ENCODE peak calls at places on chromosome 17, in six cellular contexts. One of them, this sample, is unnamed.

GRCh38 chr17:44820631-44821196 is 9.4 kb downstream of the GJC1 start:
- DNase-seq in uterus: no peak
- DNase-seq in progenitor cell of endocrine pancreas: no peak
- DNase-seq in lung: no peak
- DNase-seq in bronchial epithelial cell: peak
- DNase-seq in GM12865: no peak
- DNase-seq in this sample: no peak

GRCh38 chr17:45314761-45315549 is 1.9 kb downstream of the MAP3K14 start:
- DNase-seq in uterus: no peak
- DNase-seq in progenitor cell of endocrine pancreas: no peak
- DNase-seq in lung: no peak
- DNase-seq in bronchial epithelial cell: no peak
- DNase-seq in GM12865: peak
- DNase-seq in this sample: no peak

GRCh38 chr17:43434902-43435319 is 36.1 kb downstream of the ARL4D start:
- DNase-seq in uterus: no peak
- DNase-seq in progenitor cell of endocrine pancreas: no peak
- DNase-seq in lung: no peak
- DNase-seq in bronchial epithelial cell: peak
- DNase-seq in GM12865: no peak
- DNase-seq in this sample: no peak

GRCh38 chr17:8957721-8958120 is 7.8 kb downstream of the PIK3R5 start:
- DNase-seq in uterus: no peak
- DNase-seq in progenitor cell of endocrine pancreas: no peak
- DNase-seq in lung: no peak
- DNase-seq in bronchial epithelial cell: no peak
- DNase-seq in GM12865: no peak
- DNase-seq in this sample: no peak

GRCh38 chr17:56290486-56291118 is 137.3 kb downstream of the ANKFN1 start:
- DNase-seq in uterus: no peak
- DNase-seq in progenitor cell of endocrine pancreas: no peak
- DNase-seq in lung: no peak
- DNase-seq in bronchial epithelial cell: no peak
- DNase-seq in GM12865: peak
- DNase-seq in this sample: no peak

GRCh38 chr17:35082073-35082657 is 18.7 kb upstream of the RFFL start:
- DNase-seq in uterus: no peak
- DNase-seq in progenitor cell of endocrine pancreas: no peak
- DNase-seq in lung: no peak
- DNase-seq in bronchial epithelial cell: peak
- DNase-seq in GM12865: peak
- DNase-seq in this sample: no peak

GRCh38 chr17:80441133-80441578 is 26.2 kb downstream of the ENDOV start:
- DNase-seq in uterus: no peak
- DNase-seq in progenitor cell of endocrine pancreas: peak
- DNase-seq in lung: no peak
- DNase-seq in bronchial epithelial cell: no peak
- DNase-seq in GM12865: peak
- DNase-seq in this sample: peak

GRCh38 chr17:27593232-27593856 is 37.6 kb upstream of the LGALS9 start:
- DNase-seq in uterus: no peak
- DNase-seq in progenitor cell of endocrine pancreas: no peak
- DNase-seq in lung: no peak
- DNase-seq in bronchial epithelial cell: no peak
- DNase-seq in GM12865: no peak
- DNase-seq in this sample: no peak

GRCh38 chr17:33651631-33652030 is 358.5 kb upstream of the ASIC2 start:
- DNase-seq in uterus: no peak
- DNase-seq in progenitor cell of endocrine pancreas: no peak
- DNase-seq in lung: no peak
- DNase-seq in bronchial epithelial cell: no peak
- DNase-seq in GM12865: no peak
- DNase-seq in this sample: no peak

GRCh38 chr17:42179911-42180410 is 981 bp downstream of the KCNH4 start:
- DNase-seq in uterus: peak
- DNase-seq in progenitor cell of endocrine pancreas: peak
- DNase-seq in lung: no peak
- DNase-seq in bronchial epithelial cell: no peak
- DNase-seq in GM12865: peak
- DNase-seq in this sample: peak

GRCh38 chr17:76528528-76529223 is 8.8 kb downstream of the CYGB start:
- DNase-seq in uterus: peak
- DNase-seq in progenitor cell of endocrine pancreas: no peak
- DNase-seq in lung: no peak
- DNase-seq in bronchial epithelial cell: no peak
- DNase-seq in GM12865: peak
- DNase-seq in this sample: no peak

GRCh38 chr17:77572851-77573250 is 385.7 kb upstream of the TNRC6C start:
- DNase-seq in uterus: no peak
- DNase-seq in progenitor cell of endocrine pancreas: no peak
- DNase-seq in lung: no peak
- DNase-seq in bronchial epithelial cell: no peak
- DNase-seq in GM12865: no peak
- DNase-seq in this sample: no peak

GRCh38 chr17:27630607-27631408 is at the start of gene LGALS9:
- DNase-seq in uterus: no peak
- DNase-seq in progenitor cell of endocrine pancreas: no peak
- DNase-seq in lung: peak
- DNase-seq in bronchial epithelial cell: peak
- DNase-seq in GM12865: peak
- DNase-seq in this sample: no peak

GRCh38 chr17:44786551-44787081 is 27.8 kb downstream of the ADAM11 start:
- DNase-seq in uterus: no peak
- DNase-seq in progenitor cell of endocrine pancreas: no peak
- DNase-seq in lung: no peak
- DNase-seq in bronchial epithelial cell: no peak
- DNase-seq in GM12865: no peak
- DNase-seq in this sample: no peak

GRCh38 chr17:12365805-12366204 is 299.9 kb upstream of the MYOCD start:
- DNase-seq in uterus: peak
- DNase-seq in progenitor cell of endocrine pancreas: no peak
- DNase-seq in lung: no peak
- DNase-seq in bronchial epithelial cell: no peak
- DNase-seq in GM12865: no peak
- DNase-seq in this sample: no peak

GRCh38 chr17:9905902-9906301 is 831 bp upstream of the RCVRN start:
- DNase-seq in uterus: no peak
- DNase-seq in progenitor cell of endocrine pancreas: peak
- DNase-seq in lung: no peak
- DNase-seq in bronchial epithelial cell: no peak
- DNase-seq in GM12865: peak
- DNase-seq in this sample: peak

GRCh38 chr17:13755851-13756250 is 154.1 kb upstream of the HS3ST3A1 start:
- DNase-seq in uterus: no peak
- DNase-seq in progenitor cell of endocrine pancreas: no peak
- DNase-seq in lung: no peak
- DNase-seq in bronchial epithelial cell: no peak
- DNase-seq in GM12865: no peak
- DNase-seq in this sample: no peak

GRCh38 chr17:29777663-29778062 is 152.4 kb downstream of the SSH2 start:
- DNase-seq in uterus: no peak
- DNase-seq in progenitor cell of endocrine pancreas: no peak
- DNase-seq in lung: no peak
- DNase-seq in bronchial epithelial cell: no peak
- DNase-seq in GM12865: no peak
- DNase-seq in this sample: no peak

GRCh38 chr17:12257176-12257575 is 236.5 kb downstream of the MAP2K4 start:
- DNase-seq in uterus: no peak
- DNase-seq in progenitor cell of endocrine pancreas: no peak
- DNase-seq in lung: no peak
- DNase-seq in bronchial epithelial cell: no peak
- DNase-seq in GM12865: no peak
- DNase-seq in this sample: no peak

GRCh38 chr17:28997811-28998210 is 8.0 kb downstream of the SEZ6 start:
- DNase-seq in uterus: no peak
- DNase-seq in progenitor cell of endocrine pancreas: no peak
- DNase-seq in lung: no peak
- DNase-seq in bronchial epithelial cell: no peak
- DNase-seq in GM12865: no peak
- DNase-seq in this sample: no peak

GRCh38 chr17:65005858-65006257 is 50.7 kb downstream of the GNA13 start:
- DNase-seq in uterus: no peak
- DNase-seq in progenitor cell of endocrine pancreas: no peak
- DNase-seq in lung: no peak
- DNase-seq in bronchial epithelial cell: no peak
- DNase-seq in GM12865: peak
- DNase-seq in this sample: no peak

GRCh38 chr17:21218101-21218500 is 4.1 kb upstream of the TMEM11 start:
- DNase-seq in uterus: no peak
- DNase-seq in progenitor cell of endocrine pancreas: no peak
- DNase-seq in lung: no peak
- DNase-seq in bronchial epithelial cell: no peak
- DNase-seq in GM12865: no peak
- DNase-seq in this sample: no peak

GRCh38 chr17:52546990-52547389 is 388.5 kb upstream of the CA10 start:
- DNase-seq in uterus: no peak
- DNase-seq in progenitor cell of endocrine pancreas: no peak
- DNase-seq in lung: no peak
- DNase-seq in bronchial epithelial cell: no peak
- DNase-seq in GM12865: no peak
- DNase-seq in this sample: no peak

GRCh38 chr17:68288804-68289203 is 2.1 kb downstream of the SLC16A6 start:
- DNase-seq in uterus: no peak
- DNase-seq in progenitor cell of endocrine pancreas: no peak
- DNase-seq in lung: no peak
- DNase-seq in bronchial epithelial cell: no peak
- DNase-seq in GM12865: peak
- DNase-seq in this sample: no peak

GRCh38 chr17:67995568-67996191 is 589 bp downstream of the C17orf58 start:
- DNase-seq in uterus: peak
- DNase-seq in progenitor cell of endocrine pancreas: peak
- DNase-seq in lung: no peak
- DNase-seq in bronchial epithelial cell: no peak
- DNase-seq in GM12865: no peak
- DNase-seq in this sample: peak

GRCh38 chr17:62720126-62720850 is 87.8 kb downstream of the MARCHF10 start:
- DNase-seq in uterus: no peak
- DNase-seq in progenitor cell of endocrine pancreas: no peak
- DNase-seq in lung: no peak
- DNase-seq in bronchial epithelial cell: peak
- DNase-seq in GM12865: peak
- DNase-seq in this sample: no peak

GRCh38 chr17:7426896-7427488 is 1.6 kb downstream of the SPEM2 start:
- DNase-seq in uterus: no peak
- DNase-seq in progenitor cell of endocrine pancreas: no peak
- DNase-seq in lung: no peak
- DNase-seq in bronchial epithelial cell: no peak
- DNase-seq in GM12865: no peak
- DNase-seq in this sample: no peak

GRCh38 chr17:76481091-76481655 is 13.8 kb downstream of the AANAT start:
- DNase-seq in uterus: no peak
- DNase-seq in progenitor cell of endocrine pancreas: no peak
- DNase-seq in lung: no peak
- DNase-seq in bronchial epithelial cell: no peak
- DNase-seq in GM12865: peak
- DNase-seq in this sample: no peak

GRCh38 chr17:41666336-41666680 is 22.4 kb upstream of the EIF1 start:
- DNase-seq in uterus: no peak
- DNase-seq in progenitor cell of endocrine pancreas: no peak
- DNase-seq in lung: no peak
- DNase-seq in bronchial epithelial cell: no peak
- DNase-seq in GM12865: peak
- DNase-seq in this sample: no peak

GRCh38 chr17:73657473-73658116 is 13.3 kb upstream of the SDK2 start:
- DNase-seq in uterus: no peak
- DNase-seq in progenitor cell of endocrine pancreas: peak
- DNase-seq in lung: peak
- DNase-seq in bronchial epithelial cell: peak
- DNase-seq in GM12865: no peak
- DNase-seq in this sample: peak
- TF ChIP-seq CTCF in uterus: peak
- TF ChIP-seq CTCF in progenitor cell of endocrine pancreas: peak
- TF ChIP-seq CTCF in lung: no peak
- TF ChIP-seq CTCF in bronchial epithelial cell: peak
- TF ChIP-seq CTCF in GM12865: peak
- TF ChIP-seq CTCF in this sample: peak

DNA sequence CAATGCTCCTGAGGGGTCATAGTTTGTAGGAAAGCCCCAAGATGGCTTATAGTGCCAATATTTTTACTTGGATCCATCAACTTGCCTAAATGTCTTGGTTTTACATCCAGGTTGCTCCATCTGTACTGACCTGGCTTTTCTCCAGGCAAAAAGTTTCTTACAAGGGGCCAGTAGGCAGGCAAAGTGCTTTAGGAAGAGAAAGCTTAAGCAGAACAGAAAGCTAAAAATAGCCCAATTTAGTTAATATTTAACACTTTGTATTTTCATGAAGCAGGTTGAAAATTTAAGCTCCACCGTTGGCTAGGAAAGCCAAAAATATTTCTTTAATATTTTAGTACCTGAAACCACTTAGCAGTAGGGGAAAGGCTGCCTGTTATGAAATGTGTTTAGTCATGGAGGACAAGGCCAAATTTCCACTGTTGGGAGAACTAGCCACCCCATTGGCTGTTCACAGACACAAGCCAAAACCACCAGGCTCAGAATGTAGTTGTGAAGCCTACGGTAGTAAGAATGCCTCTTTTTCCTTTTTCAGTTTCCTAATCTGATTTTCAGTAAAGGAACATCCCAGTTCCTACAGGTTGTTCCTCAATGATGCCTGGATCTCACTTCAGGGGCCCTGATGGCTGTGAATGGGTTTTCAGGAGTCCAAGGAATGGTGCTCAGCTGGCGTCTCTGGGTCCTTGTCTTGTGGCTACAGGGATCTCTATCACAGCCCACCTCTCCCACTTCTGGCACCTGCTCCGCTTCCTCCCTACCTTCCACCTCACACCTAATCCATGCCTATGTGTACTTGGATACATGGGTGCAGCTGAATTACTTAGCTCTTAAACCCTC is 324.8 kb downstream of the PMP22 start:
- DNase-seq in uterus: no peak
- DNase-seq in progenitor cell of endocrine pancreas: no peak
- DNase-seq in lung: no peak
- DNase-seq in bronchial epithelial cell: peak
- DNase-seq in GM12865: no peak
- DNase-seq in this sample: no peak
- TF ChIP-seq CTCF in uterus: no peak
- TF ChIP-seq CTCF in progenitor cell of endocrine pancreas: no peak
- TF ChIP-seq CTCF in lung: no peak
- TF ChIP-seq CTCF in bronchial epithelial cell: no peak
- TF ChIP-seq CTCF in GM12865: no peak
- TF ChIP-seq CTCF in this sample: no peak

GRCh38 chr17:79028496-79029326 is 4.7 kb downstream of the C1QTNF1 start:
- DNase-seq in uterus: peak
- DNase-seq in progenitor cell of endocrine pancreas: no peak
- DNase-seq in lung: no peak
- DNase-seq in bronchial epithelial cell: no peak
- DNase-seq in GM12865: no peak
- DNase-seq in this sample: no peak
- TF ChIP-seq CTCF in uterus: no peak
- TF ChIP-seq CTCF in progenitor cell of endocrine pancreas: peak
- TF ChIP-seq CTCF in lung: no peak
- TF ChIP-seq CTCF in bronchial epithelial cell: peak
- TF ChIP-seq CTCF in GM12865: no peak
- TF ChIP-seq CTCF in this sample: no peak

DNA sequence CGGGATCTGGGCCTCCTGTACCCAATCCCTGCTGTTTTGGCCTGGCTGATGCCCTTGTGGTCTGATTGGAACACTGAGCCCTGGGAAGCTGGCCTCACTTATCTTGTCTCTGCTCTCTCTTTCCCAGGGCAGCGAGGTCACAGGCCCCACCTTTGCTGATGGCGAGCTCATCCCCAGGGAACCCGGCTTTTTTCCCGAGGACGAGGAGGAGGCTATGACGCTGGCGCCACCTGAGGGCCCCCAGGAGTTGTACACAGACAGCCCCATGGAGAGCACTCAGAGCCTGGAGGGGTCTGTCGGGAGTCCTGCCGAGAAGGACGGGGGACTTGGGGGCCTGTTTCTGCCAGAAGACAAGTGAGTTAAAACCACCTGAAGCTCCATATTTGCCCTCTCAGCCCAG is 126.0 kb downstream of the RAB11FIP4 start:
- DNase-seq in uterus: no peak
- DNase-seq in progenitor cell of endocrine pancreas: no peak
- DNase-seq in lung: no peak
- DNase-seq in bronchial epithelial cell: no peak
- DNase-seq in GM12865: no peak
- DNase-seq in this sample: peak
- TF ChIP-seq CTCF in uterus: no peak
- TF ChIP-seq CTCF in progenitor cell of endocrine pancreas: peak
- TF ChIP-seq CTCF in lung: no peak
- TF ChIP-seq CTCF in bronchial epithelial cell: peak
- TF ChIP-seq CTCF in GM12865: peak
- TF ChIP-seq CTCF in this sample: no peak